ENCODE peak calls at places on chromosomes 5 and 9, in nine cellular contexts. W is esophagus squamous epithelium, R is sigmoid colon, X is A549, E is HCT116, A is transverse colon, S is adrenal gland, V is stomach, H is testis. Y is an unnamed sample.

GRCh38 chr5:159106193-159106568 is 6.5 kb upstream of the EBF1 start:
- DNase-seq in A (no peak), V (no peak), S (no peak), R (no peak), X (no peak), W (no peak), H (no peak), E (no peak), Y (peak; percentile 73)

GRCh38 chr9:114002986-114003740 is 74.9 kb downstream of the AMBP start:
- DNase-seq in A (no peak), X (no peak), H (peak; percentile 4), W (no peak), S (no peak), E (no peak), V (peak; percentile 14), R (peak; percentile 42), Y (peak; percentile 59)

GRCh38 chr5:111454198-111454606 is 58.1 kb downstream of the STARD4 start:
- DNase-seq in X (no peak), R (no peak), H (no peak), W (no peak), E (no peak), A (no peak), S (no peak), V (no peak), Y (no peak)

GRCh38 chr5:177446184-177447065 is at the start of gene PRR7:
- DNase-seq in V (peak; percentile 66), W (no peak), S (peak; percentile 55), A (peak; percentile 67), H (peak; percentile 79), E (no peak), R (no peak), X (peak; percentile 73), Y (peak; percentile 94)

GRCh38 chr9:72996106-72996505 is 43.3 kb upstream of the ALDH1A1 start:
- DNase-seq in X (peak; percentile 82), H (no peak), W (no peak), R (no peak), S (no peak), V (no peak), E (no peak), A (no peak), Y (no peak)

GRCh38 chr5:93730124-93730523 is 11.3 kb downstream of the POU5F2 start:
- DNase-seq in H (no peak), E (no peak), W (no peak), A (no peak), V (no peak), X (no peak), R (no peak), S (no peak), Y (no peak)

GRCh38 chr9:69898714-69899209 is 78.1 kb downstream of the CFAP95 start:
- DNase-seq in A (no peak), S (no peak), H (no peak), R (no peak), E (peak; percentile 85), W (no peak), X (peak; percentile 59), V (no peak), Y (no peak)

GRCh38 chr5:9782806-9783560 is 152.8 kb upstream of the TAS2R1 start:
- DNase-seq in H (no peak), A (peak; percentile 45), S (no peak), E (no peak), R (no peak), V (no peak), X (no peak), W (no peak), Y (no peak)

GRCh38 chr5:144453753-144454152 is 283.1 kb downstream of the KCTD16 start:
- DNase-seq in R (no peak), W (no peak), H (no peak), A (no peak), E (no peak), S (no peak), X (no peak), V (no peak), Y (no peak)

GRCh38 chr9:115591584-115591984 is 473.6 kb upstream of the TNC start:
- DNase-seq in X (peak; percentile 97), R (peak; percentile 87), E (peak; percentile 84), V (peak; percentile 75), A (peak; percentile 59), S (peak; percentile 72), W (no peak), H (peak; percentile 55), Y (no peak)

GRCh38 chr9:136052433-136052880 is 42.6 kb downstream of the NACC2 start:
- DNase-seq in V (peak; percentile 61), S (no peak), E (no peak), R (peak; percentile 74), A (no peak), H (no peak), X (peak; percentile 81), W (no peak), Y (no peak)

GRCh38 chr5:148910686-148911361 is 84.4 kb downstream of the ADRB2 start:
- DNase-seq in E (peak; percentile 38), S (no peak), H (peak; percentile 69), W (no peak), X (peak; percentile 44), A (peak; percentile 54), R (no peak), V (peak; percentile 79), Y (peak; percentile 80)

GRCh38 chr9:91035825-91036208 is 234.2 kb downstream of the SYK start:
- DNase-seq in W (no peak), S (no peak), V (no peak), R (no peak), E (no peak), A (no peak), H (no peak), X (no peak), Y (no peak)

GRCh38 chr9:91037511-91038482 is 236.2 kb downstream of the SYK start:
- DNase-seq in H (peak; percentile 65), E (peak; percentile 41), W (no peak), S (peak; percentile 81), V (peak; percentile 88), R (peak; percentile 89), A (peak; percentile 79), X (peak; percentile 72), Y (no peak)

GRCh38 chr9:91036356-91036755 is 234.7 kb downstream of the SYK start:
- DNase-seq in S (no peak), V (no peak), R (no peak), E (no peak), X (no peak), H (no peak), A (no peak), W (no peak), Y (no peak)

GRCh38 chr9:91038483-91039124 is 237.0 kb downstream of the SYK start:
- DNase-seq in R (no peak), S (no peak), H (no peak), E (no peak), A (no peak), X (no peak), V (no peak), W (no peak), Y (no peak)

GRCh38 chr9:91036826-91037510 is 235.3 kb downstream of the SYK start:
- DNase-seq in R (peak; percentile 93), V (peak; percentile 77), A (peak; percentile 79), W (peak; percentile 39), S (peak; percentile 89), E (peak; percentile 47), X (peak; percentile 91), H (peak; percentile 89), Y (peak; percentile 89)
- TF ChIP-seq POLR2A in R (no peak), V (no peak), A (no peak), W (no peak), S (no peak), E (no peak), X (no peak), H (no peak), Y (no peak)

GRCh38 chr5:18765304-18765703 is 1131.0 kb downstream of the TAF11L14 start:
- DNase-seq in S (no peak), R (no peak), X (no peak), H (no peak), A (no peak), E (no peak), W (no peak), V (no peak), Y (no peak)

GRCh38 chr5:18761801-18762200 is 1127.5 kb downstream of the TAF11L14 start:
- DNase-seq in V (no peak), W (no peak), A (no peak), R (no peak), H (no peak), E (no peak), S (no peak), X (no peak), Y (no peak)

DNA sequence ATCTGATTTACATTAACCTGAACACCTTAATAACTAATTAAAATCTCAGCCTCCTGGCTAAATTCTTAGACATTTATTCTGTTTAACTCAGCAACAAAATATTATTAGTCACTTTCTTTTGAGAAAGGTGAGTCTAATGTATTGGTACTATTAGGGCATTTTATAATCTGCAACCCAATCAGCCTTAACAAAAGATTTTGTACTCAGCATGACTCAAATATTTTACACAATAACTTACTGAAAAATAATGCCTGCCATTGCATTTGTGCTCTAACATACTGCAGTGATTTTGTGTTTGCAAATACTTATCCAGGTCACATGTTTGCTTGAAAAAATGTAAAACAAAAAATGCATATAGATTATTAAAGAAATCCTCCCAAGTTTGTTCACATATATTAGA is 1129.9 kb downstream of the TAF11L14 start:
- DNase-seq in W (no peak), V (no peak), R (no peak), A (no peak), H (no peak), X (no peak), E (no peak), S (no peak), Y (no peak)
- TF ChIP-seq CTCF in W (no peak), V (no peak), R (no peak), A (no peak), H (no peak), X (no peak), E (no peak), S (no peak), Y (no peak)

DNA sequence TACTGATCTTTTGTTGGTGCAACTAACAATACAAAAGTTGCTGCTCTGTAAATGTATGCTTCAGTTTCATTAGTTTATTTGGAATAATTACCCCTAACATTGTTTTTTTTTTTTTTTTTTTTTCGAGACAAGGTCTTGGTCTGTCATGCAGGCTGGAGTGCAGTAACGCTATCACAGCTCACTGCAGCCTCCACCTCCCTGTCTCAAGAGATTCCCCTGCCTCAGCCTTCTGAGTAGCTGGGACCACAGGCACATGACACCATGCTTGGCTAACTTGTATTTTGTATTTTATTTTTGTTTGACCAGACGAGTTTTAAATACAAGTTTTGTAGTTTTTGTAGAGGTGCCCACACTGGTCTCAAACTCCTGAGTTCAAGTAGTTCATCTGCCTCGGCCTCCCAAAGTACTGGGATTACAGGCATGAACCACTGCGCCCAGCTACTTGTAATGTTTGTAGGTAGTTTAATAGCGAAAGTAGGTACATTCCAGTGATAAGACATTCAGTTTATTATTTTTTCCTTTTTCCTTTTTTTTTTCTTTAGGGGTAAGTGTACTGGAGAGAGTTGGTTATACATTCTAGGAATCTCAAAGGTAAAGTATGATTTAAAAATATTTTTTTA is 6.9 kb downstream of the GAPVD1 start:
- DNase-seq in S (no peak), H (no peak), V (no peak), R (no peak), E (no peak), X (no peak), A (no peak), W (no peak), Y (no peak)
- H3K27ac ChIP-seq in S (no peak overlapping the region), H (no peak overlapping the region), V (no peak overlapping the region), R (no peak overlapping the region), E (no peak overlapping the region), X (no peak overlapping the region), A (no peak overlapping the region), W (no peak overlapping the region), Y (no peak overlapping the region)

DNA sequence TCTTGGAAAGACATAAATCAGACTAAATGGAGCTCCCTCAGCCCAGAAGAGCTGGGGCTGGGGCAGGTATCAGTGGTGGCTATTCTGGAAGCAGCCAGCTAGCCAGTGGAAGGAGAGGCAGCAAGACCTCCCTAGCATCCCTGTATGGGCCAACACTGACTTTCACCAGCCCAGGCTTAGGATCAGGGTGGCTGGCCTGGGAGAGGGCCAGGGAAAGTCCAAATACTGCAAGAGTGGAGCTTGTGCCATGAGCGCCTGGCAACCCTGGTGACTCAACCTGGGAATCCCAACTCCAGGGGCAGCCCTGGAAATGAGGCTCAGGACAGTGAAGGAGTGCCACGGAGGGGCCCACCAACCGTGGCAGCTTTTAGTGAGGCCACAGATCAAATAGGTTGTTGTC is 7.6 kb upstream of the IRF1 start:
- DNase-seq in E (no peak), R (peak; percentile 83), A (no peak), S (peak; percentile 69), X (peak; percentile 59), V (peak; percentile 60), H (no peak), W (no peak), Y (peak; percentile 78)
- TF ChIP-seq POLR2A in E (no peak), R (no peak), A (no peak), S (no peak), X (no peak), V (no peak), H (no peak), W (no peak), Y (no peak)